ENCODE peak calls at places on chromosomes 6 and 20, in four cellular contexts. Z is IMR-90, Q is H1, H is mesenchymal stem cell. S is an unnamed sample. For H3K4me1, the result is how much of the 10 kb centered on the place peaks cover.

GRCh38 chr6:10713962-10714361 is 8.9 kb upstream of the TMEM14C start:
- DNase-seq in H (no peak), Z (no peak), Q (no peak), S (no peak)

GRCh38 chr6:119296036-119297035 is 53.2 kb downstream of the MAN1A1 start:
- DNase-seq in Z (no peak), Q (no peak), H (no peak), S (no peak)

GRCh38 chr6:43951756-43952675 is 175.2 kb downstream of the MRPL14 start:
- DNase-seq in Q (no peak), H (peak), Z (no peak), S (peak)

GRCh38 chr6:111844376-111844775 is 28.9 kb downstream of the FYN start:
- DNase-seq in Z (no peak), Q (no peak), H (no peak), S (no peak)

GRCh38 chr6:6966569-6966968 is 141.2 kb upstream of the RREB1 start:
- DNase-seq in H (no peak), Q (no peak), Z (no peak), S (no peak)

GRCh38 chr6:2885967-2886731 is 17.0 kb downstream of the SERPINB9 start:
- DNase-seq in H (no peak), Q (no peak), Z (no peak), S (no peak)

GRCh38 chr6:132623446-132623845 is 629 bp downstream of the TAAR2 start:
- DNase-seq in H (no peak), Q (no peak), Z (no peak), S (no peak)

GRCh38 chr20:23586735-23587525 is 18.6 kb upstream of the CST9L start:
- DNase-seq in Q (peak), Z (no peak), H (no peak), S (peak)

GRCh38 chr6:1024587-1024986 is 287.3 kb upstream of the FOXQ1 start:
- DNase-seq in Z (peak), H (peak), Q (no peak), S (no peak)

GRCh38 chr20:43710370-43711044 is 16.3 kb downstream of the GTSF1L start:
- DNase-seq in Q (no peak), H (no peak), Z (no peak), S (no peak)

GRCh38 chr6:126535585-126535984 is 195.7 kb downstream of the CENPW start:
- DNase-seq in Z (no peak), H (no peak), Q (no peak), S (no peak)

GRCh38 chr20:2911200-2911599 is 37.9 kb downstream of the PTPRA start:
- DNase-seq in Q (no peak), H (no peak), Z (peak), S (no peak)

GRCh38 chr6:87066449-87067288 is 28.2 kb downstream of the CGA start:
- DNase-seq in Z (peak), Q (no peak), H (peak), S (no peak)

GRCh38 chr20:60869626-60870025 is 382.4 kb upstream of the CDH4 start:
- DNase-seq in Z (no peak), Q (no peak), H (no peak), S (no peak)

GRCh38 chr20:5933802-5934436 is 16.4 kb downstream of the TRMT6 start:
- DNase-seq in H (peak), Z (no peak), Q (no peak), S (no peak)

GRCh38 chr6:163165922-163166321 is 248.6 kb upstream of the QKI start:
- DNase-seq in H (no peak), Q (no peak), Z (no peak), S (no peak)

GRCh38 chr20:57685134-57685851 is 24.5 kb downstream of the PMEPA1 start:
- DNase-seq in H (no peak), Z (no peak), Q (no peak), S (no peak)

GRCh38 chr6:36245572-36246031 is 24.3 kb upstream of the PNPLA1 start:
- DNase-seq in H (no peak), Z (no peak), Q (peak), S (peak)

GRCh38 chr6:122471107-122472021 is at the start of gene SERINC1:
- DNase-seq in Z (peak), H (peak), Q (peak), S (peak)

GRCh38 chr6:139109558-139109957 is 25.3 kb upstream of the HECA start:
- DNase-seq in Z (peak), H (peak), Q (peak), S (peak)

GRCh38 chr20:10522328-10522727 is 87.2 kb downstream of the SLX4IP start:
- DNase-seq in Q (no peak), H (no peak), Z (no peak), S (no peak)

GRCh38 chr20:51533291-51534172 is 9.0 kb downstream of the NFATC2 start:
- DNase-seq in Q (no peak), Z (peak), H (peak), S (no peak)

GRCh38 chr6:110180228-110181008 is at the start of gene CDC40:
- DNase-seq in Q (peak), Z (no peak), H (no peak), S (peak)

GRCh38 chr20:15656124-15656523 is 917.1 kb downstream of the KIF16B start:
- DNase-seq in Z (peak), H (no peak), Q (no peak), S (no peak)

GRCh38 chr6:139239137-139239536 is 52.7 kb downstream of the TXLNB start:
- DNase-seq in H (no peak), Z (no peak), Q (no peak), S (no peak)

GRCh38 chr6:79070206-79070825 is 7.7 kb downstream of the PHIP start:
- DNase-seq in Z (peak), H (peak), Q (no peak), S (no peak)
- H3K4me1 ChIP-seq in Z (under half), H (under half), Q (under half), S (under half)

GRCh38 chr6:4774296-4774695 is 1.9 kb upstream of the CDYL start:
- DNase-seq in Q (no peak), Z (no peak), H (no peak), S (no peak)
- H4K91ac ChIP-seq in Q (no peak), Z (no peak), H (no peak), S (no peak)

GRCh38 chr6:129684903-129685639 is 24.9 kb downstream of the ARHGAP18 start:
- DNase-seq in Z (no peak), H (no peak), Q (no peak), S (no peak)
- H2BK5ac ChIP-seq in Z (peak), H (peak), Q (no peak), S (no peak)

DNA sequence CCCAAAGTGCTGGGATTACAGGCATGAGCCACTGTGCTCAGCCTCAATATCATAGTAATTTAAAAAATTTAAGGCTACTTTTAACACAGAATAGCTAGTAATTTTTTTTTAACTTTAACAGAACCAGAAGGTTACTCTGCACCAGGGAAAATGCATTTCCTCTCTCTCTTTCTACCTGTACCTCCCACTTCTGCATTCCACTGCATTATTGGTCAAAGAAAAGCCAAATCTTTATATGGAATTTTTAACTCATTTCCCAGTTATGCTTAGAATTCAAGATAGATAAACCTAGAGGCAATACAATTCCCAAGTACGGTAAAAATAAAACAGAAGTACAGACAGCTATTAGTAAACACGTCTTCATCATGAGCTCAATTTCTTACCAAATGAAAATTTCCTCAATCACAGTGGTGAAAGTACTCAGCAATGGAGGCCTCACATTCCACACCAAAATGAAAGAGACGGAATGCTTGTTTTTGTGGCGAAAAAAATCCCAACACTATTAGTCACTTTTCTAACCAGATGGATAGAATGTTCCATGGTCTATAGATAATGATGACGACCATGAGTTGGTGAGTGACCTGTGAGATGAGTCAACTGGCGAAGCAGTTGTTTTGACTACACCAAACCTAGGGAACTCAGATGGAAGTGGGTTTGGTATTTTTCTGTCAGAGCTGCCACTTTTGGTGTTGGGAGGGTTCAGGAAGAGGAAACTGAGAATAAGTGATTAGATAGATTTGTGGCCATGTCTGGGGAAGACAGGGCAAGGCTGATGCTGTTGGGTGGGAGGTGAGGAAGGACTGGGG is 104.7 kb upstream of the SGK1 start:
- DNase-seq in Q (no peak), Z (peak), H (peak), S (no peak)
- H3K4me1 ChIP-seq in Q (under half), Z (under half), H (under half), S (under half)

DNA sequence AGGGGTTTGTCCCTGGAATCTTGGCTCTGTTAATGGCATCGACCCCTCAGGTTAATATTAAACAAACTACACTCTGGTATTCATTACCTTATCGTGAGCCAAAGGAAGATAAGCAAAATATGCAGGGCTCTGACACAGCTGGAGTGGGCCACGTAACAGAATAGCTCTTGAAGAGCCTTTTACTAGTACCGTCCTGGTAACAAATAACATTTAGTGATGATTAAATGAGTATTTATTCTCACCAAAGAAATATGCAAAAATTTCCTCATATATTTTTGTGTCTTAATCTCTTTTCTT is 20.1 kb upstream of the UTRN start:
- DNase-seq in Q (no peak), Z (peak), H (peak), S (no peak)
- H4K91ac ChIP-seq in Q (no peak), Z (peak), H (no peak), S (no peak)

GRCh38 chr20:63767886-63768285 is 28.3 kb downstream of the SLC2A4RG start:
- DNase-seq in Z (no peak), Q (no peak), H (no peak), S (no peak)

GRCh38 chr20:63766695-63767426 is 27.3 kb downstream of the SLC2A4RG start:
- DNase-seq in Q (no peak), Z (no peak), H (no peak), S (peak)

GRCh38 chr20:63769891-63770474 is 30.4 kb downstream of the SLC2A4RG start:
- DNase-seq in Q (no peak), Z (no peak), H (no peak), S (peak)

GRCh38 chr20:63767456-63767855 is 27.9 kb downstream of the SLC2A4RG start:
- DNase-seq in H (no peak), Q (no peak), Z (no peak), S (peak)

GRCh38 chr20:63768591-63769515 is 29.3 kb downstream of the SLC2A4RG start:
- DNase-seq in H (no peak), Q (no peak), Z (no peak), S (peak)
- H2BK5ac ChIP-seq in H (no peak), Q (no peak), Z (no peak), S (no peak)

DNA sequence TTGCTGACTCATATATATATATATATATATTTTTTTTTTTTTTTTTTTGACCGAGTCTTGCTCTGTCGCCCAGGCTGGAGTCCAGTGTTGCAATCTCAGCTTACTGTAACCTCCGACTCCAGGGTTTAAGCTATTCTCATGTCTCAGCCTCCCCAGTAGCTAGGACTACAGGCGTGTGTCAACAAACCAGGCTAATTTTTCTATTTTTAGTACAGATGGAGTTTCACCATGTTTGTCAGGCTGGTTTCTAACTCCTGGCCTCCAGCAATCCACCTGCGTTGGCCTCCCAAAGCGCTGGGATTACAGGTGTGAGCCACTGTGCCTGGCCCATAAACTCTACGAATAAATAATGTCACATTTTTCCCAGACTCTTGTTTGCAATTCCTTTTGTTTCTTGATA is 4.8 kb downstream of the LRP11 start:
- DNase-seq in Z (peak), H (peak), Q (no peak), S (no peak)
- H3K4me1 ChIP-seq in Z (under half), H (under half), Q (under half), S (under half)

GRCh38 chr6:158041788-158042187 is 60.1 kb downstream of the SYNJ2 start:
- DNase-seq in Z (no peak), Q (no peak), H (no peak), S (no peak)
- H4K91ac ChIP-seq in Z (peak), Q (no peak), H (peak), S (no peak)